ENCODE peak calls at places on chromosomes 16 and 17, in nine cellular contexts. One of them, this sample, is unnamed.

GRCh38 chr17:77382356-77382911 is 241.7 kb downstream of the SEC14L1 start:
- DNase-seq in cardiac fibroblast: no peak
- DNase-seq in foreskin keratinocyte: peak
- DNase-seq in activated naive CD4-positive, alpha-beta T cell treated with anti-CD3 and anti-CD28 coated beads, Interleukin-2, amount 10 ng/mL, durations not matched to agents 7 days and 5 days: peak
- DNase-seq in glutamatergic neuron: no peak
- DNase-seq in GM23248: no peak
- DNase-seq in AG08395: no peak
- DNase-seq in stimulated activated CD4-positive, alpha-beta T cell treated with anti-CD3 and anti-CD28 coated beads, Interleukin-4, amount 100 ng/mL, for 1 hour: peak
- DNase-seq in NCI-H345: peak
- DNase-seq in this sample: peak

GRCh38 chr16:4931381-4931780 is 5.6 kb downstream of the PPL start:
- DNase-seq in stimulated activated CD4-positive, alpha-beta T cell treated with anti-CD3 and anti-CD28 coated beads, Interleukin-4, amount 100 ng/mL, for 1 hour: no peak
- DNase-seq in glutamatergic neuron: no peak
- DNase-seq in AG08395: no peak
- DNase-seq in NCI-H345: no peak
- DNase-seq in cardiac fibroblast: no peak
- DNase-seq in GM23248: no peak
- DNase-seq in foreskin keratinocyte: no peak
- DNase-seq in activated naive CD4-positive, alpha-beta T cell treated with anti-CD3 and anti-CD28 coated beads, Interleukin-2, amount 10 ng/mL, durations not matched to agents 7 days and 5 days: no peak
- DNase-seq in this sample: no peak

GRCh38 chr17:82030470-82031302 is 792 bp upstream of the RAC3 start:
- DNase-seq in NCI-H345: peak
- DNase-seq in GM23248: peak
- DNase-seq in glutamatergic neuron: peak
- DNase-seq in cardiac fibroblast: peak
- DNase-seq in foreskin keratinocyte: peak
- DNase-seq in activated naive CD4-positive, alpha-beta T cell treated with anti-CD3 and anti-CD28 coated beads, Interleukin-2, amount 10 ng/mL, durations not matched to agents 7 days and 5 days: peak
- DNase-seq in stimulated activated CD4-positive, alpha-beta T cell treated with anti-CD3 and anti-CD28 coated beads, Interleukin-4, amount 100 ng/mL, for 1 hour: peak
- DNase-seq in AG08395: peak
- DNase-seq in this sample: peak

GRCh38 chr17:82019905-82020873 is 2.5 kb downstream of the CENPX start:
- DNase-seq in foreskin keratinocyte: no peak
- DNase-seq in activated naive CD4-positive, alpha-beta T cell treated with anti-CD3 and anti-CD28 coated beads, Interleukin-2, amount 10 ng/mL, durations not matched to agents 7 days and 5 days: peak
- DNase-seq in stimulated activated CD4-positive, alpha-beta T cell treated with anti-CD3 and anti-CD28 coated beads, Interleukin-4, amount 100 ng/mL, for 1 hour: peak
- DNase-seq in GM23248: peak
- DNase-seq in glutamatergic neuron: peak
- DNase-seq in AG08395: no peak
- DNase-seq in NCI-H345: peak
- DNase-seq in cardiac fibroblast: peak
- DNase-seq in this sample: peak

GRCh38 chr17:65072577-65073178 is 16.1 kb upstream of the GNA13 start:
- DNase-seq in glutamatergic neuron: no peak
- DNase-seq in activated naive CD4-positive, alpha-beta T cell treated with anti-CD3 and anti-CD28 coated beads, Interleukin-2, amount 10 ng/mL, durations not matched to agents 7 days and 5 days: no peak
- DNase-seq in AG08395: no peak
- DNase-seq in cardiac fibroblast: no peak
- DNase-seq in stimulated activated CD4-positive, alpha-beta T cell treated with anti-CD3 and anti-CD28 coated beads, Interleukin-4, amount 100 ng/mL, for 1 hour: no peak
- DNase-seq in foreskin keratinocyte: no peak
- DNase-seq in GM23248: no peak
- DNase-seq in NCI-H345: no peak
- DNase-seq in this sample: no peak

GRCh38 chr17:75927286-75927922 is 13.4 kb downstream of the FBF1 start:
- DNase-seq in NCI-H345: peak
- DNase-seq in activated naive CD4-positive, alpha-beta T cell treated with anti-CD3 and anti-CD28 coated beads, Interleukin-2, amount 10 ng/mL, durations not matched to agents 7 days and 5 days: no peak
- DNase-seq in glutamatergic neuron: no peak
- DNase-seq in stimulated activated CD4-positive, alpha-beta T cell treated with anti-CD3 and anti-CD28 coated beads, Interleukin-4, amount 100 ng/mL, for 1 hour: no peak
- DNase-seq in GM23248: peak
- DNase-seq in cardiac fibroblast: peak
- DNase-seq in foreskin keratinocyte: peak
- DNase-seq in AG08395: peak
- DNase-seq in this sample: no peak

GRCh38 chr16:28308794-28309535 is 16.6 kb downstream of the SBK1 start:
- DNase-seq in glutamatergic neuron: no peak
- DNase-seq in AG08395: no peak
- DNase-seq in cardiac fibroblast: no peak
- DNase-seq in NCI-H345: no peak
- DNase-seq in GM23248: no peak
- DNase-seq in foreskin keratinocyte: no peak
- DNase-seq in activated naive CD4-positive, alpha-beta T cell treated with anti-CD3 and anti-CD28 coated beads, Interleukin-2, amount 10 ng/mL, durations not matched to agents 7 days and 5 days: no peak
- DNase-seq in stimulated activated CD4-positive, alpha-beta T cell treated with anti-CD3 and anti-CD28 coated beads, Interleukin-4, amount 100 ng/mL, for 1 hour: no peak
- DNase-seq in this sample: no peak

GRCh38 chr17:7042507-7043194 is 1.2 kb downstream of the SLC16A11 start:
- DNase-seq in NCI-H345: no peak
- DNase-seq in stimulated activated CD4-positive, alpha-beta T cell treated with anti-CD3 and anti-CD28 coated beads, Interleukin-4, amount 100 ng/mL, for 1 hour: peak
- DNase-seq in AG08395: no peak
- DNase-seq in glutamatergic neuron: no peak
- DNase-seq in cardiac fibroblast: no peak
- DNase-seq in foreskin keratinocyte: no peak
- DNase-seq in activated naive CD4-positive, alpha-beta T cell treated with anti-CD3 and anti-CD28 coated beads, Interleukin-2, amount 10 ng/mL, durations not matched to agents 7 days and 5 days: peak
- DNase-seq in GM23248: no peak
- DNase-seq in this sample: peak

GRCh38 chr17:75396781-75397180 is 8.7 kb downstream of the GRB2 start:
- DNase-seq in foreskin keratinocyte: no peak
- DNase-seq in activated naive CD4-positive, alpha-beta T cell treated with anti-CD3 and anti-CD28 coated beads, Interleukin-2, amount 10 ng/mL, durations not matched to agents 7 days and 5 days: no peak
- DNase-seq in cardiac fibroblast: no peak
- DNase-seq in glutamatergic neuron: no peak
- DNase-seq in GM23248: no peak
- DNase-seq in stimulated activated CD4-positive, alpha-beta T cell treated with anti-CD3 and anti-CD28 coated beads, Interleukin-4, amount 100 ng/mL, for 1 hour: no peak
- DNase-seq in AG08395: no peak
- DNase-seq in NCI-H345: no peak
- DNase-seq in this sample: no peak

GRCh38 chr16:66359811-66360608 is 6.5 kb upstream of the CDH5 start:
- DNase-seq in activated naive CD4-positive, alpha-beta T cell treated with anti-CD3 and anti-CD28 coated beads, Interleukin-2, amount 10 ng/mL, durations not matched to agents 7 days and 5 days: no peak
- DNase-seq in GM23248: no peak
- DNase-seq in cardiac fibroblast: peak
- DNase-seq in foreskin keratinocyte: no peak
- DNase-seq in glutamatergic neuron: peak
- DNase-seq in AG08395: no peak
- DNase-seq in NCI-H345: no peak
- DNase-seq in stimulated activated CD4-positive, alpha-beta T cell treated with anti-CD3 and anti-CD28 coated beads, Interleukin-4, amount 100 ng/mL, for 1 hour: no peak
- DNase-seq in this sample: no peak

GRCh38 chr17:49597928-49598655 is 22.4 kb downstream of the NXPH3 start:
- DNase-seq in cardiac fibroblast: peak
- DNase-seq in NCI-H345: no peak
- DNase-seq in activated naive CD4-positive, alpha-beta T cell treated with anti-CD3 and anti-CD28 coated beads, Interleukin-2, amount 10 ng/mL, durations not matched to agents 7 days and 5 days: no peak
- DNase-seq in foreskin keratinocyte: no peak
- DNase-seq in AG08395: no peak
- DNase-seq in GM23248: no peak
- DNase-seq in glutamatergic neuron: no peak
- DNase-seq in stimulated activated CD4-positive, alpha-beta T cell treated with anti-CD3 and anti-CD28 coated beads, Interleukin-4, amount 100 ng/mL, for 1 hour: no peak
- DNase-seq in this sample: no peak

GRCh38 chr16:29974291-29975133 is 844 bp downstream of the TAOK2 start:
- DNase-seq in AG08395: peak
- DNase-seq in foreskin keratinocyte: no peak
- DNase-seq in cardiac fibroblast: peak
- DNase-seq in NCI-H345: no peak
- DNase-seq in activated naive CD4-positive, alpha-beta T cell treated with anti-CD3 and anti-CD28 coated beads, Interleukin-2, amount 10 ng/mL, durations not matched to agents 7 days and 5 days: peak
- DNase-seq in GM23248: peak
- DNase-seq in glutamatergic neuron: peak
- DNase-seq in stimulated activated CD4-positive, alpha-beta T cell treated with anti-CD3 and anti-CD28 coated beads, Interleukin-4, amount 100 ng/mL, for 1 hour: no peak
- DNase-seq in this sample: peak

GRCh38 chr16:67384778-67385510 is 8.4 kb downstream of the TPPP3 start:
- DNase-seq in activated naive CD4-positive, alpha-beta T cell treated with anti-CD3 and anti-CD28 coated beads, Interleukin-2, amount 10 ng/mL, durations not matched to agents 7 days and 5 days: no peak
- DNase-seq in glutamatergic neuron: no peak
- DNase-seq in GM23248: peak
- DNase-seq in stimulated activated CD4-positive, alpha-beta T cell treated with anti-CD3 and anti-CD28 coated beads, Interleukin-4, amount 100 ng/mL, for 1 hour: no peak
- DNase-seq in NCI-H345: peak
- DNase-seq in foreskin keratinocyte: no peak
- DNase-seq in cardiac fibroblast: peak
- DNase-seq in AG08395: no peak
- DNase-seq in this sample: no peak

GRCh38 chr17:35068249-35068648 is 4.7 kb upstream of the RFFL start:
- DNase-seq in stimulated activated CD4-positive, alpha-beta T cell treated with anti-CD3 and anti-CD28 coated beads, Interleukin-4, amount 100 ng/mL, for 1 hour: no peak
- DNase-seq in glutamatergic neuron: no peak
- DNase-seq in foreskin keratinocyte: no peak
- DNase-seq in NCI-H345: no peak
- DNase-seq in AG08395: no peak
- DNase-seq in GM23248: no peak
- DNase-seq in cardiac fibroblast: no peak
- DNase-seq in activated naive CD4-positive, alpha-beta T cell treated with anti-CD3 and anti-CD28 coated beads, Interleukin-2, amount 10 ng/mL, durations not matched to agents 7 days and 5 days: no peak
- DNase-seq in this sample: no peak

GRCh38 chr17:82396601-82397435 is 21.3 kb upstream of the HEXD start:
- DNase-seq in foreskin keratinocyte: no peak
- DNase-seq in activated naive CD4-positive, alpha-beta T cell treated with anti-CD3 and anti-CD28 coated beads, Interleukin-2, amount 10 ng/mL, durations not matched to agents 7 days and 5 days: no peak
- DNase-seq in glutamatergic neuron: no peak
- DNase-seq in AG08395: peak
- DNase-seq in stimulated activated CD4-positive, alpha-beta T cell treated with anti-CD3 and anti-CD28 coated beads, Interleukin-4, amount 100 ng/mL, for 1 hour: no peak
- DNase-seq in NCI-H345: no peak
- DNase-seq in GM23248: peak
- DNase-seq in cardiac fibroblast: peak
- DNase-seq in this sample: no peak

GRCh38 chr17:2029911-2030778 is at the start of gene DPH1:
- DNase-seq in foreskin keratinocyte: peak
- DNase-seq in cardiac fibroblast: peak
- DNase-seq in NCI-H345: peak
- DNase-seq in AG08395: peak
- DNase-seq in activated naive CD4-positive, alpha-beta T cell treated with anti-CD3 and anti-CD28 coated beads, Interleukin-2, amount 10 ng/mL, durations not matched to agents 7 days and 5 days: peak
- DNase-seq in GM23248: peak
- DNase-seq in stimulated activated CD4-positive, alpha-beta T cell treated with anti-CD3 and anti-CD28 coated beads, Interleukin-4, amount 100 ng/mL, for 1 hour: peak
- DNase-seq in glutamatergic neuron: peak
- DNase-seq in this sample: peak

GRCh38 chr17:18226284-18226945 is 980 bp downstream of the LLGL1 start:
- DNase-seq in NCI-H345: no peak
- DNase-seq in AG08395: peak
- DNase-seq in glutamatergic neuron: no peak
- DNase-seq in activated naive CD4-positive, alpha-beta T cell treated with anti-CD3 and anti-CD28 coated beads, Interleukin-2, amount 10 ng/mL, durations not matched to agents 7 days and 5 days: peak
- DNase-seq in foreskin keratinocyte: no peak
- DNase-seq in cardiac fibroblast: no peak
- DNase-seq in stimulated activated CD4-positive, alpha-beta T cell treated with anti-CD3 and anti-CD28 coated beads, Interleukin-4, amount 100 ng/mL, for 1 hour: no peak
- DNase-seq in GM23248: peak
- DNase-seq in this sample: no peak

GRCh38 chr16:58284021-58284420 is 10.8 kb downstream of the PRSS54 start:
- DNase-seq in stimulated activated CD4-positive, alpha-beta T cell treated with anti-CD3 and anti-CD28 coated beads, Interleukin-4, amount 100 ng/mL, for 1 hour: no peak
- DNase-seq in GM23248: no peak
- DNase-seq in AG08395: no peak
- DNase-seq in cardiac fibroblast: no peak
- DNase-seq in foreskin keratinocyte: no peak
- DNase-seq in glutamatergic neuron: no peak
- DNase-seq in activated naive CD4-positive, alpha-beta T cell treated with anti-CD3 and anti-CD28 coated beads, Interleukin-2, amount 10 ng/mL, durations not matched to agents 7 days and 5 days: no peak
- DNase-seq in NCI-H345: no peak
- DNase-seq in this sample: no peak

GRCh38 chr17:17044846-17045561 is 2.7 kb downstream of the MPRIP start:
- DNase-seq in NCI-H345: peak
- DNase-seq in stimulated activated CD4-positive, alpha-beta T cell treated with anti-CD3 and anti-CD28 coated beads, Interleukin-4, amount 100 ng/mL, for 1 hour: no peak
- DNase-seq in cardiac fibroblast: peak
- DNase-seq in glutamatergic neuron: peak
- DNase-seq in foreskin keratinocyte: no peak
- DNase-seq in activated naive CD4-positive, alpha-beta T cell treated with anti-CD3 and anti-CD28 coated beads, Interleukin-2, amount 10 ng/mL, durations not matched to agents 7 days and 5 days: peak
- DNase-seq in GM23248: peak
- DNase-seq in AG08395: peak
- DNase-seq in this sample: no peak

GRCh38 chr17:45312477-45313418 is 4.1 kb downstream of the MAP3K14 start:
- DNase-seq in activated naive CD4-positive, alpha-beta T cell treated with anti-CD3 and anti-CD28 coated beads, Interleukin-2, amount 10 ng/mL, durations not matched to agents 7 days and 5 days: peak
- DNase-seq in glutamatergic neuron: no peak
- DNase-seq in foreskin keratinocyte: no peak
- DNase-seq in stimulated activated CD4-positive, alpha-beta T cell treated with anti-CD3 and anti-CD28 coated beads, Interleukin-4, amount 100 ng/mL, for 1 hour: no peak
- DNase-seq in cardiac fibroblast: peak
- DNase-seq in GM23248: peak
- DNase-seq in AG08395: no peak
- DNase-seq in NCI-H345: no peak
- DNase-seq in this sample: peak

GRCh38 chr17:80256034-80256350 is 4.7 kb upstream of the RNF213 start:
- DNase-seq in NCI-H345: no peak
- DNase-seq in GM23248: no peak
- DNase-seq in activated naive CD4-positive, alpha-beta T cell treated with anti-CD3 and anti-CD28 coated beads, Interleukin-2, amount 10 ng/mL, durations not matched to agents 7 days and 5 days: no peak
- DNase-seq in AG08395: no peak
- DNase-seq in foreskin keratinocyte: no peak
- DNase-seq in stimulated activated CD4-positive, alpha-beta T cell treated with anti-CD3 and anti-CD28 coated beads, Interleukin-4, amount 100 ng/mL, for 1 hour: no peak
- DNase-seq in cardiac fibroblast: no peak
- DNase-seq in glutamatergic neuron: no peak
- DNase-seq in this sample: no peak

GRCh38 chr16:84829168-84829965 is 9.6 kb downstream of the CRISPLD2 start:
- DNase-seq in stimulated activated CD4-positive, alpha-beta T cell treated with anti-CD3 and anti-CD28 coated beads, Interleukin-4, amount 100 ng/mL, for 1 hour: no peak
- DNase-seq in GM23248: peak
- DNase-seq in foreskin keratinocyte: no peak
- DNase-seq in cardiac fibroblast: peak
- DNase-seq in activated naive CD4-positive, alpha-beta T cell treated with anti-CD3 and anti-CD28 coated beads, Interleukin-2, amount 10 ng/mL, durations not matched to agents 7 days and 5 days: no peak
- DNase-seq in glutamatergic neuron: no peak
- DNase-seq in NCI-H345: no peak
- DNase-seq in AG08395: peak
- DNase-seq in this sample: no peak

GRCh38 chr17:4743898-4744297 is 4.2 kb upstream of the CXCL16 start:
- DNase-seq in AG08395: no peak
- DNase-seq in NCI-H345: no peak
- DNase-seq in stimulated activated CD4-positive, alpha-beta T cell treated with anti-CD3 and anti-CD28 coated beads, Interleukin-4, amount 100 ng/mL, for 1 hour: no peak
- DNase-seq in activated naive CD4-positive, alpha-beta T cell treated with anti-CD3 and anti-CD28 coated beads, Interleukin-2, amount 10 ng/mL, durations not matched to agents 7 days and 5 days: no peak
- DNase-seq in cardiac fibroblast: no peak
- DNase-seq in GM23248: no peak
- DNase-seq in foreskin keratinocyte: no peak
- DNase-seq in glutamatergic neuron: no peak
- DNase-seq in this sample: no peak

GRCh38 chr17:45873728-45874127 is 20.6 kb upstream of the MAPT start:
- DNase-seq in NCI-H345: no peak
- DNase-seq in foreskin keratinocyte: peak
- DNase-seq in activated naive CD4-positive, alpha-beta T cell treated with anti-CD3 and anti-CD28 coated beads, Interleukin-2, amount 10 ng/mL, durations not matched to agents 7 days and 5 days: peak
- DNase-seq in AG08395: no peak
- DNase-seq in glutamatergic neuron: peak
- DNase-seq in cardiac fibroblast: no peak
- DNase-seq in GM23248: no peak
- DNase-seq in stimulated activated CD4-positive, alpha-beta T cell treated with anti-CD3 and anti-CD28 coated beads, Interleukin-4, amount 100 ng/mL, for 1 hour: peak
- DNase-seq in this sample: no peak

GRCh38 chr17:60535382-60536279 is 9.6 kb upstream of the APPBP2 start:
- DNase-seq in foreskin keratinocyte: no peak
- DNase-seq in GM23248: peak
- DNase-seq in glutamatergic neuron: no peak
- DNase-seq in activated naive CD4-positive, alpha-beta T cell treated with anti-CD3 and anti-CD28 coated beads, Interleukin-2, amount 10 ng/mL, durations not matched to agents 7 days and 5 days: no peak
- DNase-seq in stimulated activated CD4-positive, alpha-beta T cell treated with anti-CD3 and anti-CD28 coated beads, Interleukin-4, amount 100 ng/mL, for 1 hour: no peak
- DNase-seq in cardiac fibroblast: peak
- DNase-seq in NCI-H345: no peak
- DNase-seq in AG08395: peak
- DNase-seq in this sample: no peak

GRCh38 chr16:56944954-56945839 is 13.3 kb downstream of the HERPUD1 start:
- DNase-seq in AG08395: no peak
- DNase-seq in glutamatergic neuron: no peak
- DNase-seq in activated naive CD4-positive, alpha-beta T cell treated with anti-CD3 and anti-CD28 coated beads, Interleukin-2, amount 10 ng/mL, durations not matched to agents 7 days and 5 days: no peak
- DNase-seq in GM23248: no peak
- DNase-seq in NCI-H345: no peak
- DNase-seq in foreskin keratinocyte: peak
- DNase-seq in stimulated activated CD4-positive, alpha-beta T cell treated with anti-CD3 and anti-CD28 coated beads, Interleukin-4, amount 100 ng/mL, for 1 hour: peak
- DNase-seq in cardiac fibroblast: no peak
- DNase-seq in this sample: no peak

GRCh38 chr17:45016823-45017222 is 34.6 kb downstream of the DCAKD start:
- DNase-seq in stimulated activated CD4-positive, alpha-beta T cell treated with anti-CD3 and anti-CD28 coated beads, Interleukin-4, amount 100 ng/mL, for 1 hour: no peak
- DNase-seq in GM23248: peak
- DNase-seq in glutamatergic neuron: no peak
- DNase-seq in NCI-H345: no peak
- DNase-seq in activated naive CD4-positive, alpha-beta T cell treated with anti-CD3 and anti-CD28 coated beads, Interleukin-2, amount 10 ng/mL, durations not matched to agents 7 days and 5 days: no peak
- DNase-seq in AG08395: no peak
- DNase-seq in cardiac fibroblast: no peak
- DNase-seq in foreskin keratinocyte: no peak
- DNase-seq in this sample: no peak

GRCh38 chr17:28055546-28056275 is 13.2 kb downstream of the NLK start:
- DNase-seq in activated naive CD4-positive, alpha-beta T cell treated with anti-CD3 and anti-CD28 coated beads, Interleukin-2, amount 10 ng/mL, durations not matched to agents 7 days and 5 days: no peak
- DNase-seq in GM23248: no peak
- DNase-seq in stimulated activated CD4-positive, alpha-beta T cell treated with anti-CD3 and anti-CD28 coated beads, Interleukin-4, amount 100 ng/mL, for 1 hour: no peak
- DNase-seq in cardiac fibroblast: no peak
- DNase-seq in AG08395: no peak
- DNase-seq in foreskin keratinocyte: no peak
- DNase-seq in NCI-H345: no peak
- DNase-seq in glutamatergic neuron: no peak
- DNase-seq in this sample: no peak

GRCh38 chr17:42458497-42459255 is at the start of gene ATP6V0A1:
- DNase-seq in NCI-H345: peak
- DNase-seq in glutamatergic neuron: peak
- DNase-seq in GM23248: peak
- DNase-seq in foreskin keratinocyte: peak
- DNase-seq in stimulated activated CD4-positive, alpha-beta T cell treated with anti-CD3 and anti-CD28 coated beads, Interleukin-4, amount 100 ng/mL, for 1 hour: peak
- DNase-seq in AG08395: peak
- DNase-seq in cardiac fibroblast: peak
- DNase-seq in activated naive CD4-positive, alpha-beta T cell treated with anti-CD3 and anti-CD28 coated beads, Interleukin-2, amount 10 ng/mL, durations not matched to agents 7 days and 5 days: peak
- DNase-seq in this sample: peak

GRCh38 chr17:9700136-9700535 is 54.8 kb downstream of the USP43 start:
- DNase-seq in NCI-H345: no peak
- DNase-seq in GM23248: no peak
- DNase-seq in cardiac fibroblast: no peak
- DNase-seq in activated naive CD4-positive, alpha-beta T cell treated with anti-CD3 and anti-CD28 coated beads, Interleukin-2, amount 10 ng/mL, durations not matched to agents 7 days and 5 days: no peak
- DNase-seq in AG08395: no peak
- DNase-seq in glutamatergic neuron: no peak
- DNase-seq in stimulated activated CD4-positive, alpha-beta T cell treated with anti-CD3 and anti-CD28 coated beads, Interleukin-4, amount 100 ng/mL, for 1 hour: no peak
- DNase-seq in foreskin keratinocyte: no peak
- DNase-seq in this sample: no peak